ENCODE peak calls at places on chromosome 17, in seven cellular contexts. Q is ovary, A is H9, Y is cardiac muscle cell, B is heart right ventricle, R is A549, T is lower lobe of right lung. D is an unnamed sample. For H3K4me1, the result is how much of the 10 kb centered on the place peaks cover.

GRCh38 chr17:43736389-43736788 is 22.2 kb downstream of the SOST start:
- DNase-seq in Q (no peak), R (no peak), T (no peak), Y (no peak), A (no peak), B (no peak), D (no peak)

GRCh38 chr17:42132941-42133340 is 10.3 kb downstream of the HSPB9 start:
- DNase-seq in Y (no peak), T (peak), R (no peak), Q (no peak), A (no peak), B (peak), D (no peak)

GRCh38 chr17:21293846-21294240 is 9.3 kb downstream of the MAP2K3 start:
- DNase-seq in B (no peak), Y (no peak), T (no peak), A (no peak), Q (no peak), R (no peak), D (no peak)

GRCh38 chr17:57921342-57921741 is 33.9 kb downstream of the CUEDC1 start:
- DNase-seq in T (no peak), Q (no peak), R (no peak), Y (no peak), A (no peak), B (no peak), D (no peak)

GRCh38 chr17:18190629-18191028 is 7.0 kb downstream of the ALKBH5 start:
- DNase-seq in B (no peak), R (no peak), T (no peak), Q (no peak), Y (no peak), A (no peak), D (no peak)

GRCh38 chr17:68288375-68288774 is 2.6 kb downstream of the SLC16A6 start:
- DNase-seq in T (no peak), A (no peak), R (no peak), B (no peak), Y (no peak), Q (no peak), D (no peak)

GRCh38 chr17:77372444-77373297 is 231.9 kb downstream of the SEC14L1 start:
- DNase-seq in Q (peak), B (peak), Y (peak), T (peak), R (no peak), A (peak), D (no peak)

GRCh38 chr17:11488407-11488806 is 109.9 kb upstream of the DNAH9 start:
- DNase-seq in Y (no peak), A (no peak), B (no peak), R (no peak), Q (no peak), T (no peak), D (no peak)

GRCh38 chr17:18951941-18952842 is at the start of gene SLC5A10:
- DNase-seq in B (no peak), A (peak), Y (no peak), Q (no peak), R (peak), T (no peak), D (no peak)

GRCh38 chr17:7438050-7438614 is 1.2 kb upstream of the FGF11 start:
- DNase-seq in Y (peak), A (peak), B (peak), Q (no peak), T (peak), R (no peak), D (no peak)

GRCh38 chr17:42312035-42312284 is 23.7 kb downstream of the STAT5A start:
- DNase-seq in R (no peak), A (no peak), T (no peak), Q (no peak), Y (no peak), B (no peak), D (no peak)

GRCh38 chr17:35846055-35846809 is 22.5 kb downstream of the HEATR9 start:
- DNase-seq in Y (no peak), R (no peak), A (no peak), Q (no peak), T (no peak), B (no peak), D (no peak)

GRCh38 chr17:1635675-1636465 is 7.2 kb upstream of the SLC43A2 start:
- DNase-seq in Q (no peak), Y (no peak), R (no peak), T (no peak), A (no peak), B (no peak), D (no peak)
- H3K27ac ChIP-seq in Q (no peak), Y (no peak), R (no peak), T (no peak), A (no peak), B (peak), D (no peak)

DNA sequence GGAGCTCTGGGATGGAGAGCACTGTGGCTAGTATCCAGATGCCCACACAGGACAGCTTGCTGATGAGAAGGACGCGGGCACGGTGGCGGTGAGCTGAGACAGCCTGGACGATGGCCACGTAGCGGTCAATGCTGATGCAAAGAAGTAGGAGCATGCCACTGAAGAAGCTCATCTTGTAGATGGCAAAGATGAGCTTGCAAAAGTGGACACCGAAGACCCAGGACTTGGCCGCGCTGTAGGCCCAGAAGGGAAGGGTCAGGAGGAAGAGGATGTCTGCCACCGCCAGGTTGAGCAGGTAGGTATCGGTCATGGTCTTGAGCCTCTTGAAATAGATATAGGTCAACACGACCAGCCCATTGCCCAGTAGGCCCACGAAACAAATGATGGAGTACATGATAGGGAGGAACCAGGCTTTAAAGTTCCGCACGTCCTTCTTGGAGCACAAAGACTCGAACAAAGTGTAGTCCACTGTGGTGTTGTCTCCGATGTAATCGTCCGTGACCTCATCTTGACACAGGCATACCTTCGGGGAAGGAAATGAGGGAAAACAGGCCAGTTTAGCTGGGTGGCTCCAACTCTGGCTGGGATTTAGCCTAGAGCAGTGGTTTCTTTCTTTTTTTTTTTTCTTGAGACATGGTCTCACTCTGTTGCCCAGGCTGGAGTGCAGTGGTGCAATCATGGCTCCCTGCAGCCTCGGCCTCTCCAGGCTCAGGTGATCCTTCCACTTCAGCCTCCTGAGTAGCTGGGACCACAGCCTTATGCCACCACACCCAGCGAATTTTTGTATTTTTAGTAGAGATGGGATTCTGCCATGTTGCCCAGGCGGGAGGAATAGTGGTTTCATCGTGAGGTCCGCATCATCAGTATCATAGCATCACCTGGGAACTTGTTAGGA is 9.7 kb downstream of the CCR7 start:
- DNase-seq in Y (no peak), Q (no peak), B (no peak), A (no peak), R (no peak), T (no peak), D (no peak)
- H3K4me1 ChIP-seq in Y (under half), Q (half or more), B (half or more), A (under half), R (half or more), T (half or more), D (under half)

DNA sequence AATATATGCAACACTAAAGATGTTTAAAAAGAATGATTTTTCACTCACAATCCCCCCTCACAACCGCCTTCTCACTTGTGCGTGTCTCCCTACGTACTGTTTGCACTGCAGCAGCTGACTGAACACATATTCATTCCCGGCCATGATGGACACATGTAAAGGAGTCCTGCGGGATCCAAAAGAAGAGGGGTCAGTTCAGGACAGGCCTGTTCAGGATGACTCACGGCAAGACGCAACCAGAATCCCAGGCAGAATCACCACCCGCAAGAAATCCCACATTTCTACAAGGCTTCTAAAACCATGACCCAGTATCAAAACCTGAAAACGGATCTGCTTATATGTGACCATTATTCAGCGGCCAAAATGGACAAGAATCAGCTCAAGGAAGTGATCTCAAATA is 52.3 kb downstream of the CYB5D2 start:
- DNase-seq in B (no peak), Q (no peak), R (no peak), A (no peak), Y (no peak), T (no peak), D (no peak)
- TF ChIP-seq CTCF in B (no peak), Q (no peak), R (no peak), A (no peak), Y (no peak), T (no peak), D (no peak)

DNA sequence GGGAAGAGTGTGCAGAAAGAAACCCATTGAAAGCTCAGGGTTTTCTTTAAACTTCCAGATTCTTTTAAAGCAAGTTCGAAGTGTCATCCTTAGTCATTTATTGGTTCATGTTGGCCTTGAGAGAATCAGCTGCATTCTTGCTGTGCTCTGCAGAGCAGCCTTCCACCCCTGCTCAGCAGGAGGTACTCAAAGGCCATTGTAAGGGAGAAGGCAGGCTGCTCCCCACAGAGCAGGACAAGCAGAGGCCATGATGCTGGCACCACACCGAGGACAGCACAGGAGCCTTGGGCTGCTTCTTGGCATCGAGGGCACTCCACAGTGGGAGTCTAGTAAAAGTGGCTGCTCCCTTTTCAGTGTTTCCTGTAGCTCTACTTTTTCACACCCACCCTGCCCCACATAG is 29.6 kb downstream of the NMT1 start:
- DNase-seq in A (no peak), Y (no peak), R (peak), T (no peak), Q (no peak), B (no peak), D (no peak)
- H3K27ac ChIP-seq in A (no peak), Y (no peak), R (peak), T (peak), Q (no peak), B (no peak), D (no peak)

GRCh38 chr17:76271669-76272540 is 6.8 kb downstream of the UBALD2 start:
- DNase-seq in T (peak), Y (no peak), R (no peak), B (no peak), Q (peak), A (peak), D (no peak)

GRCh38 chr17:76273923-76274558 is 8.9 kb downstream of the UBALD2 start:
- DNase-seq in T (no peak), Q (no peak), B (no peak), R (no peak), Y (no peak), A (no peak), D (no peak)

GRCh38 chr17:76273435-76273921 is 8.3 kb downstream of the UBALD2 start:
- DNase-seq in R (no peak), A (no peak), B (no peak), Y (no peak), Q (no peak), T (peak), D (no peak)

GRCh38 chr17:76270770-76271668 is 5.9 kb downstream of the UBALD2 start:
- DNase-seq in Q (no peak), A (no peak), T (no peak), Y (no peak), R (no peak), B (no peak), D (no peak)

GRCh38 chr17:76272541-76273434 is 7.6 kb downstream of the UBALD2 start:
- DNase-seq in T (peak), R (no peak), A (no peak), Y (no peak), B (no peak), Q (no peak), D (no peak)
- H3K4me1 ChIP-seq in T (half or more), R (under half), A (under half), Y (under half), B (half or more), Q (under half), D (under half)

GRCh38 chr17:3641014-3641413 is 4.5 kb downstream of the CTNS start:
- DNase-seq in Y (peak), R (no peak), A (no peak), Q (no peak), B (no peak), T (no peak), D (no peak)
- TF ChIP-seq CTCF in Y (no peak), R (no peak), A (no peak), Q (no peak), B (no peak), T (no peak), D (no peak)

GRCh38 chr17:40481106-40481505 is 20.3 kb downstream of the TNS4 start:
- DNase-seq in R (no peak), Y (no peak), A (no peak), T (no peak), B (no peak), Q (no peak), D (no peak)

GRCh38 chr17:40478486-40478885 is 22.9 kb downstream of the TNS4 start:
- DNase-seq in R (no peak), Y (no peak), T (no peak), Q (no peak), A (no peak), B (no peak), D (no peak)

GRCh38 chr17:40480501-40481003 is 20.9 kb downstream of the TNS4 start:
- DNase-seq in B (no peak), A (peak), R (peak), Y (no peak), Q (no peak), T (no peak), D (peak)

GRCh38 chr17:40477796-40478195 is 23.6 kb downstream of the TNS4 start:
- DNase-seq in A (no peak), B (no peak), T (no peak), R (peak), Y (no peak), Q (no peak), D (peak)

GRCh38 chr17:40479754-40480480 is 21.5 kb downstream of the TNS4 start:
- DNase-seq in B (no peak), Q (no peak), T (no peak), R (peak), Y (no peak), A (no peak), D (no peak)
- H3K27ac ChIP-seq in B (no peak), Q (no peak), T (peak), R (peak), Y (no peak), A (no peak), D (no peak)

GRCh38 chr17:8611135-8611534 is 19.4 kb downstream of the MYH10 start:
- DNase-seq in A (no peak), Y (no peak), B (no peak), R (no peak), Q (no peak), T (no peak), D (no peak)
- H3K4me1 ChIP-seq in A (under half), Y (under half), B (under half), R (under half), Q (under half), T (under half), D (under half)